ENCODE peak calls at places on chromosomes 4 and X, in seven cellular contexts. D, Y, T, R, U, A and M are unnamed samples.

GRCh38 chrX:111823068-111823467 is 52.9 kb upstream of the TRPC5OS start:
- DNase-seq in D (no peak), Y (no peak), T (no peak), R (no peak), U (peak), A (no peak), M (no peak)

GRCh38 chrX:18899796-18900380 is 84.0 kb downstream of the PHKA2 start:
- DNase-seq in D (no peak), Y (peak), T (no peak), R (no peak), U (no peak), A (no peak), M (no peak)

GRCh38 chr4:15990570-15991285 is 27.8 kb upstream of the FGFBP2 start:
- DNase-seq in D (no peak), Y (no peak), T (no peak), R (no peak), U (no peak), A (no peak), M (no peak)

GRCh38 chr4:1371151-1371830 is 24.3 kb downstream of the UVSSA start:
- DNase-seq in D (no peak), Y (no peak), T (no peak), R (no peak), U (no peak), A (no peak), M (no peak)

GRCh38 chrX:82161195-82161594 is 959.3 kb downstream of the SH3BGRL start:
- DNase-seq in D (no peak), Y (no peak), T (no peak), R (no peak), U (no peak), A (no peak), M (no peak)

GRCh38 chr4:15769202-15769601 is 8.9 kb upstream of the CD38 start:
- DNase-seq in D (no peak), Y (no peak), T (no peak), R (no peak), U (no peak), A (no peak), M (no peak)

GRCh38 chrX:50157545-50158125 is 43.2 kb downstream of the AKAP4 start:
- DNase-seq in D (no peak), Y (peak), T (no peak), R (no peak), U (peak), A (no peak), M (no peak)

GRCh38 chr4:171674781-171675180 is 138.4 kb upstream of the GALNTL6 start:
- DNase-seq in D (no peak), Y (no peak), T (no peak), R (no peak), U (no peak), A (no peak), M (no peak)

GRCh38 chrX:105018865-105019264 is 201.6 kb downstream of the TEX13A start:
- DNase-seq in D (no peak), Y (no peak), T (no peak), R (no peak), U (no peak), A (no peak), M (no peak)

GRCh38 chr4:98509641-98510170 is 148.7 kb downstream of the TSPAN5 start:
- DNase-seq in D (no peak), Y (no peak), T (no peak), R (no peak), U (no peak), A (no peak), M (no peak)

GRCh38 chr4:89558147-89558546 is 250.5 kb upstream of the GPRIN3 start:
- DNase-seq in D (no peak), Y (no peak), T (no peak), R (no peak), U (no peak), A (no peak), M (no peak)

GRCh38 chr4:107734120-107734519 is 14.1 kb upstream of the PAPSS1 start:
- DNase-seq in D (no peak), Y (no peak), T (no peak), R (no peak), U (no peak), A (no peak), M (no peak)

GRCh38 chr4:173252024-173252935 is 81.9 kb downstream of the HMGB2 start:
- DNase-seq in D (peak), Y (peak), T (peak), R (no peak), U (peak), A (no peak), M (peak)

GRCh38 chr4:182745268-182745667 is 171.9 kb downstream of the DCTD start:
- DNase-seq in D (no peak), Y (no peak), T (no peak), R (no peak), U (peak), A (no peak), M (no peak)

GRCh38 chrX:123084797-123085196 is 99.3 kb upstream of the GRIA3 start:
- DNase-seq in D (no peak), Y (no peak), T (no peak), R (no peak), U (peak), A (no peak), M (no peak)

GRCh38 chrX:149984411-149984810 is 46.1 kb upstream of the EOLA2 start:
- DNase-seq in D (no peak), Y (no peak), T (no peak), R (no peak), U (no peak), A (no peak), M (no peak)

GRCh38 chr4:25448379-25449109 is 71.5 kb downstream of the ANAPC4 start:
- DNase-seq in D (peak), Y (peak), T (no peak), R (no peak), U (no peak), A (no peak), M (no peak)

GRCh38 chr4:8703857-8704495 is 111.4 kb downstream of the CPZ start:
- DNase-seq in D (no peak), Y (no peak), T (no peak), R (no peak), U (no peak), A (no peak), M (no peak)